ENCODE peak calls at places on chromosomes 7 and 10, in six cellular contexts. T is NCI-H460, W is IMR-90, X is NCI-H2171 treated with DMSO at 0.1 percent for 48 hours, L is caudate nucleus, O is neural crest cell. E is an unnamed sample.

GRCh38 chr10:46092523-46093195 is 46.6 kb upstream of the MSMB start:
- DNase-seq in T (no peak), W (no peak), X (no peak), L (no peak), O (no peak), E (no peak)

GRCh38 chr10:98404571-98405396 is 10.2 kb downstream of the PYROXD2 start:
- DNase-seq in T (peak; percentile 44), W (peak; percentile 76), X (no peak), L (no peak), O (no peak), E (no peak)

GRCh38 chr7:99305473-99306260 is 20.0 kb upstream of the ARPC1A start:
- DNase-seq in T (no peak), W (no peak), X (no peak), L (no peak), O (no peak), E (no peak)

GRCh38 chr7:7157177-7157886 is 25.0 kb upstream of the C1GALT1 start:
- DNase-seq in T (no peak), W (peak; percentile 58), X (no peak), L (no peak), O (no peak), E (no peak)

GRCh38 chr10:99711129-99711719 is 20.7 kb downstream of the COX15 start:
- DNase-seq in T (peak; percentile 71), W (peak; percentile 80), X (peak; percentile 4), L (no peak), O (no peak), E (peak; percentile 67)

GRCh38 chr10:115654961-115655360 is 561.8 kb downstream of the ATRNL1 start:
- DNase-seq in T (no peak), W (no peak), X (no peak), L (no peak), O (no peak), E (no peak)

GRCh38 chr10:43884516-43885105 is 235.9 kb upstream of the ZNF32 start:
- DNase-seq in T (no peak), W (no peak), X (peak; percentile 30), L (no peak), O (no peak), E (no peak)

GRCh38 chr10:98460837-98461499 is 14.2 kb upstream of the HPS1 start:
- DNase-seq in T (peak; percentile 81), W (peak; percentile 96), X (no peak), L (no peak), O (no peak), E (peak; percentile 93)

GRCh38 chr7:144454-144826 is 47.9 kb upstream of the FAM20C start:
- DNase-seq in T (no peak), W (no peak), X (no peak), L (no peak), O (no peak), E (no peak)

GRCh38 chr10:13761490-13762091 is 174.8 kb downstream of the PRPF18 start:
- DNase-seq in T (no peak), W (no peak), X (no peak), L (no peak), O (no peak), E (no peak)

E was measured in endothelial cell of umbilical vein.